ENCODE peak calls at places on chromosomes 6 and 20, in seven cellular contexts. K is mesendoderm, G is neuronal stem cell, I is H1, T is H9, F is mesenchymal stem cell, J is trophoblast cell. O is an unnamed sample.

GRCh38 chr20:62922451-62922921 is 3.8 kb downstream of the DIDO1 start:
- DNase-seq in K (no peak), G (no peak), I (no peak), T (no peak), F (no peak), J (no peak), O (no peak)

GRCh38 chr20:49853640-49854039 is 41.0 kb downstream of the SLC9A8 start:
- DNase-seq in K (peak), G (no peak), I (no peak), T (peak), F (peak), J (peak), O (peak)

GRCh38 chr20:23528867-23529431 is 38.0 kb downstream of the CST8 start:
- DNase-seq in K (no peak), G (no peak), I (no peak), T (peak), F (no peak), J (no peak), O (no peak)

GRCh38 chr6:14917101-14917500 is 328.8 kb upstream of the JARID2 start:
- DNase-seq in K (no peak), G (no peak), I (no peak), T (no peak), F (peak), J (peak), O (peak)

GRCh38 chr6:27687154-27688013 is 214.5 kb upstream of the ZNF184 start:
- DNase-seq in K (peak), G (peak), I (peak), T (peak), F (peak), J (peak), O (peak)

GRCh38 chr20:64037498-64038213 is 1.7 kb downstream of the C20orf204 start:
- DNase-seq in K (peak), G (no peak), I (no peak), T (peak), F (no peak), J (no peak), O (no peak)

GRCh38 chr6:44564906-44565524 is 177.5 kb downstream of the CDC5L start:
- DNase-seq in K (no peak), G (no peak), I (no peak), T (no peak), F (no peak), J (no peak), O (no peak)

GRCh38 chr6:13194852-13195251 is 133.5 kb downstream of the TBC1D7 start:
- DNase-seq in K (peak), G (no peak), I (no peak), T (peak), F (peak), J (peak), O (peak)

GRCh38 chr6:109440325-109441068 is at the start of the genes PPIL6 and SMPD2:
- DNase-seq in K (peak), G (peak), I (peak), T (peak), F (peak), J (peak), O (peak)

GRCh38 chr20:56003966-56004365 is 1.4 kb downstream of the CBLN4 start:
- DNase-seq in K (peak), G (peak), I (no peak), T (peak), F (no peak), J (no peak), O (no peak)

GRCh38 chr6:21064716-21065340 is 528.7 kb upstream of the SOX4 start:
- DNase-seq in K (no peak), G (no peak), I (no peak), T (no peak), F (no peak), J (peak), O (no peak)

GRCh38 chr6:38715016-38715809 is at the start of gene DNAH8:
- DNase-seq in K (no peak), G (no peak), I (peak), T (no peak), F (no peak), J (peak), O (no peak)

GRCh38 chr6:44657201-44657824 is 269.8 kb downstream of the CDC5L start:
- DNase-seq in K (no peak), G (no peak), I (no peak), T (no peak), F (peak), J (no peak), O (peak)

GRCh38 chr6:16249971-16250370 is 11.6 kb downstream of the GMPR start:
- DNase-seq in K (peak), G (peak), I (no peak), T (peak), F (no peak), J (no peak), O (no peak)

GRCh38 chr6:159984268-159984786 is 15.4 kb downstream of the IGF2R start:
- DNase-seq in K (no peak), G (no peak), I (no peak), T (no peak), F (peak), J (peak), O (peak)

GRCh38 chr6:149318581-149319286 is 1.2 kb downstream of the TAB2 start:
- DNase-seq in K (peak), G (no peak), I (no peak), T (no peak), F (peak), J (no peak), O (no peak)

GRCh38 chr6:53250137-53250760 is 98.5 kb downstream of the ELOVL5 start:
- DNase-seq in K (no peak), G (no peak), I (no peak), T (no peak), F (peak), J (peak), O (peak)

GRCh38 chr6:108895591-108895990 is 47.4 kb downstream of the ARMC2 start:
- DNase-seq in K (no peak), G (no peak), I (no peak), T (no peak), F (peak), J (peak), O (peak)

GRCh38 chr20:10447028-10447427 is 11.9 kb downstream of the SLX4IP start:
- DNase-seq in K (no peak), G (no peak), I (no peak), T (no peak), F (peak), J (no peak), O (peak)

GRCh38 chr6:157093555-157093954 is 229.8 kb downstream of the TMEM242 start:
- DNase-seq in K (no peak), G (no peak), I (no peak), T (no peak), F (no peak), J (no peak), O (no peak)

GRCh38 chr6:158909938-158910337 is 90.1 kb downstream of the RSPH3 start:
- DNase-seq in K (peak), G (no peak), I (no peak), T (no peak), F (no peak), J (no peak), O (no peak)

GRCh38 chr6:83252717-83253116 is 59.6 kb downstream of the RWDD2A start:
- DNase-seq in K (peak), G (no peak), I (no peak), T (no peak), F (peak), J (peak), O (peak)

GRCh38 chr6:75446278-75446880 is 47.2 kb downstream of the FILIP1 start:
- DNase-seq in K (no peak), G (no peak), I (no peak), T (no peak), F (no peak), J (no peak), O (no peak)

GRCh38 chr6:24332306-24332705 is 25.6 kb downstream of the DCDC2 start:
- DNase-seq in K (peak), G (no peak), I (no peak), T (no peak), F (peak), J (peak), O (no peak)

GRCh38 chr20:38050691-38051090 is 17.1 kb downstream of the RPRD1B start:
- DNase-seq in K (no peak), G (no peak), I (no peak), T (no peak), F (peak), J (peak), O (peak)

GRCh38 chr20:46011631-46012482 is 3.1 kb downstream of the MMP9 start:
- DNase-seq in K (peak), G (no peak), I (peak), T (peak), F (no peak), J (peak), O (peak)

GRCh38 chr6:158631678-158632537 is 12.6 kb downstream of the DYNLT1 start:
- DNase-seq in K (no peak), G (no peak), I (no peak), T (no peak), F (peak), J (peak), O (peak)

GRCh38 chr6:75206338-75207210 is 721 bp upstream of the COL12A1 start:
- DNase-seq in K (peak), G (peak), I (peak), T (no peak), F (peak), J (peak), O (no peak)

GRCh38 chr6:125598422-125598821 is 151.0 kb upstream of the HEY2 start:
- DNase-seq in K (peak), G (no peak), I (no peak), T (no peak), F (peak), J (peak), O (peak)

GRCh38 chr6:73679009-73679408 is 17.0 kb upstream of the CD109 start:
- DNase-seq in K (no peak), G (no peak), I (no peak), T (no peak), F (no peak), J (no peak), O (no peak)

GRCh38 chr20:38129893-38130609 is 35.0 kb downstream of the TGM2 start:
- DNase-seq in K (no peak), G (no peak), I (no peak), T (no peak), F (no peak), J (no peak), O (no peak)

GRCh38 chr6:35561113-35561512 is 48.4 kb upstream of the TULP1 start:
- DNase-seq in K (no peak), G (no peak), I (no peak), T (no peak), F (no peak), J (no peak), O (no peak)

GRCh38 chr6:166045173-166045957 is 122.3 kb downstream of the TBXT start:
- DNase-seq in K (no peak), G (no peak), I (no peak), T (no peak), F (peak), J (no peak), O (peak)

GRCh38 chr6:166041277-166041676 is 126.4 kb downstream of the TBXT start:
- DNase-seq in K (no peak), G (no peak), I (no peak), T (no peak), F (no peak), J (no peak), O (no peak)

GRCh38 chr6:166036321-166037105 is 131.1 kb downstream of the TBXT start:
- DNase-seq in K (no peak), G (no peak), I (no peak), T (no peak), F (no peak), J (no peak), O (peak)

GRCh38 chr6:166046232-166046631 is 121.4 kb downstream of the TBXT start:
- DNase-seq in K (peak), G (no peak), I (no peak), T (no peak), F (peak), J (peak), O (peak)

DNA sequence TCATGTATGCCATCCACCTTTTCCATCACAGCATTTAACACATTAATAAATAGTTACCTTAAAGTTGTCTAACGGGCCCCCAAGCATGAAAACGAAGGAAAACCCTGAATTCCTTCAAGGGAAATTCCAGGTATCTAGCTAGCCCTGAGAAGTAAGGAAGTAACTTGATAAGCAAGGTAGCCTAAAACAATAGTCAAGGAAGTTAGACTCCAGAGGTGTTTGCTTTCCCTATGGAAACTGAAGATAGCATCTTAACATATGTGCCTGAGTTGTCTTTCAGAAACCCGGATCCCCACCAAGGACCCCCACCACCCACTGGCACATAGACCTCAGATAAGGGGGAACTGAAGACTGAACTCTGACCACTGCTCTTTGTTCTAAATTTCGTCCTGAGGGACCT is 127.4 kb downstream of the TBXT start:
- DNase-seq in K (peak), G (no peak), I (no peak), T (no peak), F (no peak), J (no peak), O (no peak)
- H4K8ac ChIP-seq in K (no peak), G (no peak), I (no peak), T (no peak), F (no peak), J (no peak), O (no peak)

DNA sequence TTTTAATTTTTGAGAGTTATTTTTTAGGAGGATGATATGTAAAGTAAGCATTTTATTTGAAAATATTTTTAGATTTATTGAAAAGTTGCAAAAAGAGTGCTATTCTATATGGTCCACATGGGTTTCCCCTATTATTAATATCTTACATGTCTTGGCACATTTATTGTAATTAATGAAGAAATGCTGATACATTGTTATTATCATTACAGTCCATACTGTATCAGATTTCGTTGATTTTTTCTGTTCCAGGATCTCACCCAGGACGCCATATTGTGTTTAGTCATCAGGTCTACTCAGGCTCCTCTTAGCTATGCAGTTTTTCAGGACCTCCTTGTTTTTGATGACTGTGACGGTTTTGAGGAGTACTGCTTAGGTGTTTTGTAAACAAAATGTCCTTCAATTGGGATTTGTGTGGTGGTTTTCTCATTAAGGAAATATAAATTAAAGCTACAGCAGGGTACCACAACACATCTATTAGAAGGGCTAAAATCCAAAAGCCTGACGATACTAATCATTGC is 281.0 kb downstream of the SAMD5 start:
- DNase-seq in K (no peak), G (no peak), I (no peak), T (no peak), F (no peak), J (peak), O (no peak)
- H4K8ac ChIP-seq in K (no peak), G (no peak), I (no peak), T (no peak), F (no peak), J (no peak), O (no peak)

DNA sequence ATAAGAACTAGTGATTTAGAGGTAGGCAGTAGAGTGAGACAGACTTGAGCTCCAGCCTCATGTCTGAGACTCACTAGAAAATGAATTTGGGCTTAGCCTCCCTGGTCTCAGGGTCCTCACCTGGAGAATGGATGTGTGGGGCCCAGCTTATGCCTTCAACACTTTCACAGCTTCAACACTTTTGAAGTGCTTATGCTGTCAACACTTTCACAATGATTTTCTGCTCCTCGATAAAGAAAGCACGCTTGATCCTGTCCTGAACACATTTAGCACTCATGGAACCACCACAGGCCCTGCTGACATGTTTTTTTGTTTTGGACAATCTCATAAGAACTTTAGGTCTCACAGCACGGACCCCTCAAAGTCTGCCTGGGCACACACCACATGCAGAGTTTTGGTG is 229.3 kb downstream of the PACRG start:
- DNase-seq in K (no peak), G (no peak), I (no peak), T (no peak), F (no peak), J (no peak), O (no peak)
- H4K8ac ChIP-seq in K (no peak), G (no peak), I (no peak), T (no peak), F (no peak), J (no peak), O (no peak)

DNA sequence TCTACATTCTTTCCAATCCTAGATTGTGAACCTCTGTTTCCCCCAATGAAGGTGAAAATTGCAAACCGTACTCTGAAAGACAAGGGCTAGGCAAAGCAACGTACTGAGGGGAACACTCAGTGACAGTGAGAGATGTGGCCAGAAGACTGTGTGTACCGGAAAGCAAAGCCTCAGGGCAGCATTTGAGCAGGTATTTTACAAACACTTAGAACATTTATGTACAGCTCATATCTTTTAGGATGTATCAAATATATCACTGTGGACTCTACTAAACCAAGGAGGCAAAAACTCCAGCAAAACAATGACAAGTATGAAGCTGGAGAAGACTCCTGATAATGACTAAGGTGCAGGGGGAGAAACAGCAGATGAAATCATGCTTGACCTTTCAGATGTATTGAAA is 236.9 kb downstream of the FOXC1 start:
- DNase-seq in K (no peak), G (no peak), I (no peak), T (no peak), F (no peak), J (peak), O (no peak)
- H4K8ac ChIP-seq in K (no peak), G (no peak), I (no peak), T (no peak), F (no peak), J (no peak), O (no peak)

DNA sequence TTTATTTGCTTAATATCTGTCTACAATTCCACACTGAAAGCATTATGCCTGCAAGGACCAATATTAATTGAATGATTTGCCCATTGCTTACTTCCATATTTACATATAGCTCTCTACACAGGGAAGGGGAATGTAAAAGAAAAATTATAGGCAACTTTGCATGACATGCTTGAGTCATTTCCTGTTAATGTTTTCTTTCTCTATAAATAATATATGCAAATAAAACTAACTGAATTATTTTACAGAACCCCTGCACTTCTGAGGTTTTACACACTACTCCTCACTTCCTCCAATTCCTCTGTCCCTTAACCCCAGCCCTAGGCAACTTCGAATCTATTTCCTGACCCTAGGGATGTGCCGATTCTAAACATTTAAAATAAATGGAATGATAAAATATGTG is 298.7 kb upstream of the BMP2 start:
- DNase-seq in K (no peak), G (no peak), I (no peak), T (no peak), F (peak), J (no peak), O (peak)
- H4K8ac ChIP-seq in K (no peak), G (no peak), I (no peak), T (no peak), F (no peak), J (no peak), O (peak)

DNA sequence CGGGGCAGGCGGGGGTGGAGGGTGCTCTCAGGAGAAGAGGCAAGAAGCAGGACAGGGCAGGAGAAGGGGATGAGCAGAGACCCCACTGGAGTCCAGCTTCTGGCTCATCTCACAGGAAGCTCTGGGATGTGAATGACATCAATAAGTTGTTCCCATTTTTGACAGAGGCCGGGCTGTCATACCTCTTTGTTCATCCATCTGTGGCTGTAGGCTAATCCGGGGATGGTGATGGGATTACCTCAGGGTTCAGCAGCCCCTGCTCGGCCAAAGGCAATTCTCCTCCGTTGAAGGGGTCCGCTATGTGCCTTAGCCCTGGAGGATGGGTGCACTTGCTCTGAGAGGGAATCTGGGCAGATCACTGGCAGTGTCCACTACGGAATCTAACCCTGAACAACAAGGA is 3.3 kb upstream of the TMC2 start:
- DNase-seq in K (no peak), G (no peak), I (no peak), T (no peak), F (no peak), J (no peak), O (no peak)
- H4K8ac ChIP-seq in K (no peak), G (no peak), I (no peak), T (no peak), F (no peak), J (no peak), O (no peak)

GRCh38 chr6:71852951-71853350 is 33.4 kb upstream of the RIMS1 start:
- DNase-seq in K (peak), G (no peak), I (no peak), T (no peak), F (no peak), J (no peak), O (no peak)
- H4K8ac ChIP-seq in K (no peak), G (no peak), I (no peak), T (no peak), F (no peak), J (no peak), O (no peak)

GRCh38 chr6:51753635-51754034 is 333.8 kb downstream of the PKHD1 start:
- DNase-seq in K (peak), G (peak), I (peak), T (peak), F (no peak), J (peak), O (no peak)
- H4K8ac ChIP-seq in K (no peak), G (no peak), I (no peak), T (no peak), F (no peak), J (no peak), O (no peak)

DNA sequence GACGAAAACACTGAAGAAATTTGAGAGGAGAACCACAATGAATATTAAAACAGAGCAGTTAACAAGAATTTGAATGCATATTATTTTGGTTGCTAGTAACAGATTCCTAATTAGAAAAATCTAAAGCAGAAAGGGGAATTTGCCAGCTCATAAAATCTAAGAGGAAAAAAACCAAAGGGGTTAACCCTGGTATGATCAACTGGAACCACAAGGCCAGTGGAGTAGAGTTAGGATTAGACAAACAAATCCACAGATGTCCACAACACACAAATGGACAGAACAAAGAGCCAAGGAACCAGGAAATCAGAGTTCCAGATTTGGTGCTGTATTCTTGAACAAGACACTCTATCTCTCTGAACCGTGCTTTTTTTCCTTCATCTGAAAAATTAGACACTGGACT is 195.0 kb downstream of the TASP1 start:
- DNase-seq in K (no peak), G (no peak), I (no peak), T (no peak), F (no peak), J (no peak), O (no peak)
- H4K8ac ChIP-seq in K (no peak), G (no peak), I (no peak), T (no peak), F (no peak), J (no peak), O (no peak)

O was measured in IMR-90.